ENCODE peak calls at places on chromosomes 4 and X, in nine cellular contexts. One of them, this sample, is unnamed.

GRCh38 chrX:78314561-78314960 is 12.8 kb downstream of the CYSLTR1 start:
- DNase-seq in AML-193: peak; percentile 61
- DNase-seq in activated CD4-positive, alpha-beta T cell treated with anti-CD3 and anti-CD28 coated beads, Interleukin-2, amount 10 ng/mL, durations not matched to agents 7 days and 5 days: no peak
- DNase-seq in trophoblast cell: peak; percentile 69
- DNase-seq in activated T-cell treated with anti-CD3 and anti-CD28 coated beads for 48 hours: no peak
- DNase-seq in PC-3: peak; percentile 87
- DNase-seq in Kasumi-1: peak; percentile 34
- DNase-seq in H4: no peak
- DNase-seq in mesenchymal stem cell: no peak
- DNase-seq in this sample: no peak

GRCh38 chrX:149274516-149275105 is 230.5 kb downstream of the IDS start:
- DNase-seq in AML-193: no peak
- DNase-seq in activated CD4-positive, alpha-beta T cell treated with anti-CD3 and anti-CD28 coated beads, Interleukin-2, amount 10 ng/mL, durations not matched to agents 7 days and 5 days: no peak
- DNase-seq in trophoblast cell: no peak
- DNase-seq in activated T-cell treated with anti-CD3 and anti-CD28 coated beads for 48 hours: no peak
- DNase-seq in PC-3: peak; percentile 15
- DNase-seq in Kasumi-1: no peak
- DNase-seq in H4: no peak
- DNase-seq in mesenchymal stem cell: peak; percentile 23
- DNase-seq in this sample: no peak

GRCh38 chr4:108247511-108248088 is 78.9 kb upstream of the LEF1 start:
- DNase-seq in AML-193: no peak
- DNase-seq in activated CD4-positive, alpha-beta T cell treated with anti-CD3 and anti-CD28 coated beads, Interleukin-2, amount 10 ng/mL, durations not matched to agents 7 days and 5 days: no peak
- DNase-seq in trophoblast cell: no peak
- DNase-seq in activated T-cell treated with anti-CD3 and anti-CD28 coated beads for 48 hours: no peak
- DNase-seq in PC-3: peak; percentile 1
- DNase-seq in Kasumi-1: no peak
- DNase-seq in H4: peak; percentile 42
- DNase-seq in mesenchymal stem cell: peak; percentile 33
- DNase-seq in this sample: no peak

GRCh38 chrX:402857-403256 is 16.1 kb upstream of the PPP2R3B start:
- DNase-seq in AML-193: no peak
- DNase-seq in activated CD4-positive, alpha-beta T cell treated with anti-CD3 and anti-CD28 coated beads, Interleukin-2, amount 10 ng/mL, durations not matched to agents 7 days and 5 days: no peak
- DNase-seq in trophoblast cell: no peak
- DNase-seq in activated T-cell treated with anti-CD3 and anti-CD28 coated beads for 48 hours: no peak
- DNase-seq in PC-3: no peak
- DNase-seq in Kasumi-1: no peak
- DNase-seq in H4: no peak
- DNase-seq in mesenchymal stem cell: no peak
- DNase-seq in this sample: no peak

GRCh38 chr4:57064811-57065711 is 45.1 kb downstream of the IGFBP7 start:
- DNase-seq in AML-193: no peak
- DNase-seq in activated CD4-positive, alpha-beta T cell treated with anti-CD3 and anti-CD28 coated beads, Interleukin-2, amount 10 ng/mL, durations not matched to agents 7 days and 5 days: no peak
- DNase-seq in trophoblast cell: no peak
- DNase-seq in activated T-cell treated with anti-CD3 and anti-CD28 coated beads for 48 hours: no peak
- DNase-seq in PC-3: peak; percentile 78
- DNase-seq in Kasumi-1: no peak
- DNase-seq in H4: peak; percentile 25
- DNase-seq in mesenchymal stem cell: peak; percentile 91
- DNase-seq in this sample: no peak

GRCh38 chr4:123349401-123350190 is 47.0 kb upstream of the SPRY1 start:
- DNase-seq in AML-193: no peak
- DNase-seq in activated CD4-positive, alpha-beta T cell treated with anti-CD3 and anti-CD28 coated beads, Interleukin-2, amount 10 ng/mL, durations not matched to agents 7 days and 5 days: no peak
- DNase-seq in trophoblast cell: peak; percentile 28
- DNase-seq in activated T-cell treated with anti-CD3 and anti-CD28 coated beads for 48 hours: no peak
- DNase-seq in PC-3: no peak
- DNase-seq in Kasumi-1: no peak
- DNase-seq in H4: no peak
- DNase-seq in mesenchymal stem cell: no peak
- DNase-seq in this sample: no peak

GRCh38 chr4:79576480-79576803 is 168.4 kb upstream of the GK2 start:
- DNase-seq in AML-193: peak; percentile 18
- DNase-seq in activated CD4-positive, alpha-beta T cell treated with anti-CD3 and anti-CD28 coated beads, Interleukin-2, amount 10 ng/mL, durations not matched to agents 7 days and 5 days: no peak
- DNase-seq in trophoblast cell: peak; percentile 21
- DNase-seq in activated T-cell treated with anti-CD3 and anti-CD28 coated beads for 48 hours: no peak
- DNase-seq in PC-3: peak; percentile 60
- DNase-seq in Kasumi-1: peak; percentile 94
- DNase-seq in H4: peak; percentile 39
- DNase-seq in mesenchymal stem cell: peak; percentile 50
- DNase-seq in this sample: no peak

GRCh38 chrX:750812-751211 is 120.2 kb downstream of the SHOX start:
- DNase-seq in AML-193: no peak
- DNase-seq in activated CD4-positive, alpha-beta T cell treated with anti-CD3 and anti-CD28 coated beads, Interleukin-2, amount 10 ng/mL, durations not matched to agents 7 days and 5 days: no peak
- DNase-seq in trophoblast cell: no peak
- DNase-seq in activated T-cell treated with anti-CD3 and anti-CD28 coated beads for 48 hours: no peak
- DNase-seq in PC-3: no peak
- DNase-seq in Kasumi-1: no peak
- DNase-seq in H4: no peak
- DNase-seq in mesenchymal stem cell: no peak
- DNase-seq in this sample: no peak

GRCh38 chr4:68906238-68907137 is 45.1 kb downstream of the UGT2A3 start:
- DNase-seq in AML-193: no peak
- DNase-seq in activated CD4-positive, alpha-beta T cell treated with anti-CD3 and anti-CD28 coated beads, Interleukin-2, amount 10 ng/mL, durations not matched to agents 7 days and 5 days: no peak
- DNase-seq in trophoblast cell: no peak
- DNase-seq in activated T-cell treated with anti-CD3 and anti-CD28 coated beads for 48 hours: no peak
- DNase-seq in PC-3: no peak
- DNase-seq in Kasumi-1: no peak
- DNase-seq in H4: no peak
- DNase-seq in mesenchymal stem cell: no peak
- DNase-seq in this sample: no peak

GRCh38 chr4:3391422-3391821 is 50.3 kb upstream of the HGFAC start:
- DNase-seq in AML-193: no peak
- DNase-seq in activated CD4-positive, alpha-beta T cell treated with anti-CD3 and anti-CD28 coated beads, Interleukin-2, amount 10 ng/mL, durations not matched to agents 7 days and 5 days: no peak
- DNase-seq in trophoblast cell: no peak
- DNase-seq in activated T-cell treated with anti-CD3 and anti-CD28 coated beads for 48 hours: no peak
- DNase-seq in PC-3: no peak
- DNase-seq in Kasumi-1: no peak
- DNase-seq in H4: no peak
- DNase-seq in mesenchymal stem cell: no peak
- DNase-seq in this sample: no peak

GRCh38 chr4:139245590-139245989 is 34.4 kb downstream of the MGARP start:
- DNase-seq in AML-193: no peak
- DNase-seq in activated CD4-positive, alpha-beta T cell treated with anti-CD3 and anti-CD28 coated beads, Interleukin-2, amount 10 ng/mL, durations not matched to agents 7 days and 5 days: no peak
- DNase-seq in trophoblast cell: peak; percentile 47
- DNase-seq in activated T-cell treated with anti-CD3 and anti-CD28 coated beads for 48 hours: no peak
- DNase-seq in PC-3: peak; percentile 59
- DNase-seq in Kasumi-1: no peak
- DNase-seq in H4: no peak
- DNase-seq in mesenchymal stem cell: no peak
- DNase-seq in this sample: no peak

GRCh38 chr4:149112109-149112508 is 669.9 kb upstream of the NR3C2 start:
- DNase-seq in AML-193: no peak
- DNase-seq in activated CD4-positive, alpha-beta T cell treated with anti-CD3 and anti-CD28 coated beads, Interleukin-2, amount 10 ng/mL, durations not matched to agents 7 days and 5 days: no peak
- DNase-seq in trophoblast cell: no peak
- DNase-seq in activated T-cell treated with anti-CD3 and anti-CD28 coated beads for 48 hours: no peak
- DNase-seq in PC-3: no peak
- DNase-seq in Kasumi-1: no peak
- DNase-seq in H4: no peak
- DNase-seq in mesenchymal stem cell: no peak
- DNase-seq in this sample: no peak

GRCh38 chrX:107571296-107571998 is 56.9 kb upstream of the PRPS1 start:
- DNase-seq in AML-193: no peak
- DNase-seq in activated CD4-positive, alpha-beta T cell treated with anti-CD3 and anti-CD28 coated beads, Interleukin-2, amount 10 ng/mL, durations not matched to agents 7 days and 5 days: no peak
- DNase-seq in trophoblast cell: peak; percentile 73
- DNase-seq in activated T-cell treated with anti-CD3 and anti-CD28 coated beads for 48 hours: no peak
- DNase-seq in PC-3: peak; percentile 88
- DNase-seq in Kasumi-1: no peak
- DNase-seq in H4: peak; percentile 72
- DNase-seq in mesenchymal stem cell: peak; percentile 93
- DNase-seq in this sample: no peak

GRCh38 chr4:48902266-48902665 is 4.3 kb downstream of the OCIAD2 start:
- DNase-seq in AML-193: no peak
- DNase-seq in activated CD4-positive, alpha-beta T cell treated with anti-CD3 and anti-CD28 coated beads, Interleukin-2, amount 10 ng/mL, durations not matched to agents 7 days and 5 days: no peak
- DNase-seq in trophoblast cell: peak; percentile 81
- DNase-seq in activated T-cell treated with anti-CD3 and anti-CD28 coated beads for 48 hours: no peak
- DNase-seq in PC-3: peak; percentile 18
- DNase-seq in Kasumi-1: no peak
- DNase-seq in H4: no peak
- DNase-seq in mesenchymal stem cell: peak; percentile 35
- DNase-seq in this sample: no peak

GRCh38 chr4:115090483-115091075 is 22.8 kb downstream of the NDST4 start:
- DNase-seq in AML-193: peak; percentile 45
- DNase-seq in activated CD4-positive, alpha-beta T cell treated with anti-CD3 and anti-CD28 coated beads, Interleukin-2, amount 10 ng/mL, durations not matched to agents 7 days and 5 days: no peak
- DNase-seq in trophoblast cell: no peak
- DNase-seq in activated T-cell treated with anti-CD3 and anti-CD28 coated beads for 48 hours: no peak
- DNase-seq in PC-3: peak; percentile 58
- DNase-seq in Kasumi-1: peak; percentile 59
- DNase-seq in H4: peak; percentile 32
- DNase-seq in mesenchymal stem cell: peak; percentile 27
- DNase-seq in this sample: no peak

GRCh38 chr4:147731611-147732515 is at the start of gene ARHGAP10:
- DNase-seq in AML-193: peak; percentile 47
- DNase-seq in activated CD4-positive, alpha-beta T cell treated with anti-CD3 and anti-CD28 coated beads, Interleukin-2, amount 10 ng/mL, durations not matched to agents 7 days and 5 days: peak; percentile 57
- DNase-seq in trophoblast cell: peak; percentile 49
- DNase-seq in activated T-cell treated with anti-CD3 and anti-CD28 coated beads for 48 hours: peak; percentile 60
- DNase-seq in PC-3: peak; percentile 71
- DNase-seq in Kasumi-1: peak; percentile 81
- DNase-seq in H4: peak; percentile 71
- DNase-seq in mesenchymal stem cell: peak; percentile 90
- DNase-seq in this sample: peak; percentile 68

GRCh38 chr4:5810151-5810550 is 82.7 kb downstream of the CRMP1 start:
- DNase-seq in AML-193: no peak
- DNase-seq in activated CD4-positive, alpha-beta T cell treated with anti-CD3 and anti-CD28 coated beads, Interleukin-2, amount 10 ng/mL, durations not matched to agents 7 days and 5 days: no peak
- DNase-seq in trophoblast cell: no peak
- DNase-seq in activated T-cell treated with anti-CD3 and anti-CD28 coated beads for 48 hours: no peak
- DNase-seq in PC-3: no peak
- DNase-seq in Kasumi-1: no peak
- DNase-seq in H4: no peak
- DNase-seq in mesenchymal stem cell: no peak
- DNase-seq in this sample: no peak

This sample was measured in B cell.